ENCODE peak calls at places on chromosome 6, in nine cellular contexts. P is neuronal stem cell; A is CD8-positive, alpha-beta memory T cell; J is IMR-90; Q is endodermal cell; V is GM23248; D is heart left ventricle; W is astrocyte; N is SJSA1. C is an unnamed sample. For H3K27me3 and H3K36me3, the result is how much of the 10 kb centered on the place peaks cover.

GRCh38 chr6:83265384-83265783 is 72.2 kb downstream of the RWDD2A start:
- DNase-seq in P (no peak), A (no peak), W (peak), Q (no peak), D (no peak), V (peak), J (peak), N (peak), C (no peak)

GRCh38 chr6:104606361-104606760 is 253.4 kb downstream of the HACE1 start:
- DNase-seq in P (peak), V (no peak), Q (peak), D (no peak), W (no peak), J (no peak), A (no peak), N (no peak), C (no peak)

GRCh38 chr6:29489286-29489685 is 1.5 kb upstream of the MAS1L start:
- DNase-seq in A (no peak), Q (no peak), W (no peak), N (no peak), J (no peak), P (no peak), V (no peak), D (no peak), C (no peak)

GRCh38 chr6:134676307-134677281 is 273.3 kb downstream of the ALDH8A1 start:
- DNase-seq in J (peak), P (no peak), Q (no peak), W (peak), N (no peak), V (no peak), D (no peak), A (no peak), C (no peak)

GRCh38 chr6:105153676-105154075 is 26.1 kb downstream of the POPDC3 start:
- DNase-seq in J (no peak), P (no peak), V (no peak), D (no peak), N (no peak), Q (no peak), A (no peak), W (no peak), C (no peak)

GRCh38 chr6:33164665-33165373 is 27.4 kb downstream of the COL11A2 start:
- DNase-seq in W (no peak), V (no peak), D (no peak), Q (peak), J (no peak), A (no peak), N (no peak), P (no peak), C (peak)

GRCh38 chr6:167733740-167734661 is 92.7 kb upstream of the AFDN start:
- DNase-seq in V (peak), A (no peak), N (no peak), P (no peak), Q (peak), J (no peak), D (peak), W (no peak), C (peak)

GRCh38 chr6:132496519-132497180 is 16.3 kb downstream of the STX7 start:
- DNase-seq in V (no peak), W (no peak), J (no peak), A (no peak), D (no peak), Q (no peak), N (no peak), P (no peak), C (no peak)

GRCh38 chr6:41537359-41537758 is 8.8 kb upstream of the FOXP4 start:
- DNase-seq in D (no peak), J (no peak), A (no peak), P (no peak), Q (no peak), V (no peak), N (no peak), W (no peak), C (no peak)

GRCh38 chr6:47478233-47479155 is 905 bp downstream of the CD2AP start:
- DNase-seq in V (peak), Q (peak), A (no peak), N (no peak), W (peak), J (peak), P (no peak), D (no peak), C (peak)

GRCh38 chr6:77034161-77034560 is 429.1 kb downstream of the HTR1B start:
- DNase-seq in W (peak), P (peak), Q (peak), V (peak), N (no peak), J (peak), D (no peak), A (no peak), C (no peak)

GRCh38 chr6:143513410-143513809 is 1.9 kb upstream of the FUCA2 start:
- DNase-seq in P (no peak), Q (peak), N (no peak), J (no peak), D (no peak), W (no peak), V (peak), A (peak), C (peak)

GRCh38 chr6:143179096-143179495 is 118.4 kb downstream of the AIG1 start:
- DNase-seq in N (no peak), Q (no peak), W (no peak), J (no peak), A (no peak), V (no peak), D (no peak), P (no peak), C (no peak)

GRCh38 chr6:113953346-113953745 is 17.6 kb downstream of the HDAC2 start:
- DNase-seq in Q (no peak), D (no peak), P (no peak), N (no peak), V (peak), W (peak), J (peak), A (no peak), C (no peak)

GRCh38 chr6:22343864-22344263 is 47.0 kb upstream of the PRL start:
- DNase-seq in W (no peak), N (no peak), Q (no peak), A (no peak), P (no peak), V (no peak), J (no peak), D (no peak), C (peak)

GRCh38 chr6:38588631-38589366 is 50.9 kb downstream of the BTBD9 start:
- DNase-seq in W (peak), A (no peak), P (no peak), N (no peak), D (no peak), V (peak), J (peak), Q (no peak), C (no peak)

GRCh38 chr6:168725821-168726220 is 284.8 kb downstream of the SMOC2 start:
- DNase-seq in N (no peak), W (no peak), P (no peak), V (no peak), A (no peak), D (no peak), Q (no peak), J (no peak), C (no peak)

GRCh38 chr6:52596371-52597028 is 19.6 kb upstream of the TRAM2 start:
- DNase-seq in W (peak), N (no peak), Q (no peak), V (peak), A (no peak), P (no peak), D (no peak), J (peak), C (no peak)

GRCh38 chr6:31004285-31004684 is 6.0 kb upstream of the MUC22 start:
- DNase-seq in P (no peak), Q (no peak), A (no peak), N (no peak), V (no peak), D (no peak), W (no peak), J (no peak), C (no peak)

GRCh38 chr6:77972334-77972733 is 319.5 kb downstream of the MEI4 start:
- DNase-seq in D (no peak), N (no peak), A (no peak), V (no peak), W (no peak), P (no peak), J (no peak), Q (no peak), C (no peak)

GRCh38 chr6:33207569-33208088 is 671 bp upstream of the RING1 start:
- DNase-seq in Q (peak), W (no peak), A (no peak), D (no peak), P (no peak), J (peak), V (peak), N (peak), C (peak)

GRCh38 chr6:107114872-107115694 is at the start of gene BEND3:
- DNase-seq in N (no peak), W (no peak), J (no peak), A (peak), D (peak), Q (peak), V (peak), P (peak), C (peak)

GRCh38 chr6:142548571-142548970 is 246.8 kb downstream of the ADGRG6 start:
- DNase-seq in V (no peak), W (no peak), A (no peak), P (no peak), N (no peak), J (no peak), Q (no peak), D (no peak), C (no peak)

GRCh38 chr6:144548525-144548924 is 263.4 kb downstream of the UTRN start:
- DNase-seq in V (no peak), A (no peak), Q (no peak), W (no peak), D (no peak), N (no peak), J (no peak), P (no peak), C (no peak)

GRCh38 chr6:125789167-125789566 is 1.6 kb upstream of the NCOA7 start:
- DNase-seq in W (no peak), N (no peak), D (no peak), J (no peak), Q (no peak), V (peak), A (no peak), P (no peak), C (no peak)

GRCh38 chr6:39452306-39452705 is 129.8 kb upstream of the KCNK16 start:
- DNase-seq in D (no peak), Q (no peak), W (peak), J (peak), A (no peak), V (peak), P (no peak), N (no peak), C (no peak)

GRCh38 chr6:131519670-131520436 is 53.2 kb upstream of the ARG1 start:
- DNase-seq in N (no peak), Q (peak), P (no peak), W (peak), J (peak), A (no peak), V (peak), D (no peak), C (no peak)

GRCh38 chr6:149922642-149923326 is at the start of gene RAET1G:
- DNase-seq in Q (peak), J (peak), V (peak), N (peak), A (peak), W (peak), P (peak), D (peak), C (peak)
- H3K27me3 ChIP-seq in Q (half or more), J (under half), V (under half), N (under half), A (under half), W (under half), P (half or more), D (under half), C (half or more)

GRCh38 chr6:7245668-7246393 is 67.2 kb downstream of the SSR1 start:
- DNase-seq in W (no peak), N (no peak), A (no peak), V (no peak), P (no peak), D (no peak), J (no peak), Q (peak), C (no peak)
- H3K36me3 ChIP-seq in W (under half), N (half or more), A (under half), V (under half), P (under half), D (under half), J (under half), Q (half or more), C (under half)

GRCh38 chr6:89987140-89987539 is 92.9 kb downstream of the GJA10 start:
- DNase-seq in V (peak), P (no peak), J (peak), Q (no peak), D (no peak), A (no peak), W (no peak), N (no peak), C (no peak)

GRCh38 chr6:89984926-89985743 is 90.9 kb downstream of the GJA10 start:
- DNase-seq in Q (no peak), V (peak), W (peak), P (no peak), D (peak), J (peak), N (peak), A (no peak), C (peak)

GRCh38 chr6:89986650-89987074 is 92.4 kb downstream of the GJA10 start:
- DNase-seq in W (peak), Q (no peak), P (no peak), V (peak), N (no peak), J (peak), A (no peak), D (no peak), C (no peak)

GRCh38 chr6:89987830-89988229 is 93.6 kb downstream of the GJA10 start:
- DNase-seq in V (no peak), N (no peak), D (no peak), P (no peak), Q (no peak), W (no peak), J (no peak), A (no peak), C (no peak)

DNA sequence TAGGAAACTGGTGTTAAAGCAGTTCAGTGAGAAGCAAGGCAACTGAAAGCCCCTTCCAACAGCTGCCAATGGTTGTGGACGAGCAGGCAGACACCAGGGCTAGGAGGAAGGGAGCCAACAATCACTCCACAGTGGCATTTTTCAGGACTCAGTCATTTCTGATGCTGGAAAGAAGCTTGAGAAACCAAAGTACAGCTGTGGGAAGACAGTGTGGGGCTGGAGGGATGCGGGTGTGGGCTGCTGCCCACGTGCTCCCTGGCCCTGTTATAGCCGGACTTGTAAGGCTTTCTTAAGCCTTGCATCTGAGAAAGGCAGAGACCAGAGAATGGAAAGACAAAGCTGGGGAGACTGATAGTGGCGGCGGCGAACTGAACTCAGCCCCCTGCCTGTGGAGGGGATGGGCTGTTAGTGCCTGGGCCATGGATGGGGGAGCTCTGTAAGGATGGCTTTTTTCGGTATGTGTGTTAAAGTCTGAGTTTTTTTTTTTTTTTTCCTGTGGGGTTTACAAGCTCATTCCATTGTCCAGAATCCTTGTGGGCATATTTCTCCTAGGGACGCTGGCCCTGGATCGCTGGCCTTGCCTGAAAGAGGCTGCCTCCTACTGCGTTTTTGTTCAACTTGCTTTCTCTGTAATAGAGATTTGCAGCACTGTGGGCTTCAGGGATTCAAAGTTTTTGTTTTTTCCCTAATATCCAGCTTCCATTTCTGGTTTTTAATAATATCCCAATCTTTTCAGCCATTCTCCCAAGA is 91.7 kb downstream of the GJA10 start:
- DNase-seq in D (peak), J (peak), V (peak), W (peak), A (no peak), N (peak), Q (no peak), P (peak), C (peak)
- H3K4me3 ChIP-seq in D (no peak), J (no peak), V (peak), W (peak), A (no peak), N (no peak), Q (no peak), P (no peak), C (no peak)

GRCh38 chr6:169832247-169832948 is 81.0 kb downstream of the ERMARD start:
- DNase-seq in D (no peak), N (no peak), Q (peak), V (no peak), J (peak), W (no peak), A (no peak), P (no peak), C (no peak)

GRCh38 chr6:169829786-169830185 is 78.4 kb downstream of the ERMARD start:
- DNase-seq in P (no peak), N (peak), Q (peak), A (no peak), V (no peak), W (no peak), J (no peak), D (no peak), C (no peak)

GRCh38 chr6:169833258-169833794 is 81.9 kb downstream of the ERMARD start:
- DNase-seq in V (peak), D (no peak), A (no peak), Q (peak), J (no peak), W (no peak), N (no peak), P (no peak), C (peak)

GRCh38 chr6:169831450-169832246 is 80.2 kb downstream of the ERMARD start:
- DNase-seq in Q (peak), J (peak), W (peak), N (peak), A (peak), V (peak), D (peak), P (peak), C (peak)

DNA sequence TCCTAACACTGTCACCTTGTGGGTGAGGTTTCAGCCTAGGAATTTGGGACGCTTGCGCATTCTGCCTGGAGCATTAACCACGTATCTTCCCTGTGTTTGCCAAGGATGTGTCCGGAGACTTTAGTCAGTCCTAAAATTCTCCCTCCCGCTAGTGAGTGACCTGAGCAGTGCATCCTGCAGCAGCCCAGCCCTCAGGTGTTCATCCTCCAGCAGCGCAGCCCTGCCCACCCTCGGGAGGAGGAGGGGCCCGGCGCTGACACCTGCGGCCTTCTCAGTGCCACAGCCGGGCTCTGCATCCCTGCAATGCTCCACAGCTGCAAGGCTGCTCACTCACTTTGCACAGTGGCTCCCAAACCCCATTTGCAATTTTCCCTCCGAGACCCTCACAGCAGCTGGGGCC is 79.5 kb downstream of the ERMARD start:
- DNase-seq in D (no peak), V (no peak), W (no peak), N (no peak), A (no peak), P (no peak), Q (peak), J (no peak), C (peak)
- H3K27me3 ChIP-seq in D (under half), V (under half), W (under half), N (under half), A (under half), P (under half), Q (under half), J (under half), C (under half)

GRCh38 chr6:18204691-18205090 is 49.5 kb downstream of the KDM1B start:
- DNase-seq in P (no peak), W (peak), N (no peak), A (no peak), Q (peak), V (no peak), J (no peak), D (no peak), C (no peak)
- H3K36me3 ChIP-seq in P (under half), W (under half), N (under half), A (under half), Q (under half), V (under half), J (under half), D (under half), C (under half)

GRCh38 chr6:44301782-44302564 is 11.2 kb downstream of the AARS2 start:
- DNase-seq in N (no peak), W (no peak), V (no peak), J (no peak), Q (peak), P (no peak), D (no peak), A (no peak), C (no peak)
- H3K4me3 ChIP-seq in N (no peak), W (no peak), V (no peak), J (no peak), Q (no peak), P (no peak), D (no peak), A (no peak), C (no peak)

GRCh38 chr6:136734977-136735376 is 57.3 kb downstream of the MAP3K5 start:
- DNase-seq in P (no peak), V (no peak), D (no peak), Q (no peak), J (no peak), A (no peak), N (no peak), W (no peak), C (no peak)
- H3K27me3 ChIP-seq in P (under half), V (under half), D (under half), Q (under half), J (under half), A (under half), N (under half), W (under half), C (under half)

GRCh38 chr6:6583836-6584235 is 4.7 kb upstream of the LY86 start:
- DNase-seq in N (no peak), J (no peak), Q (no peak), D (no peak), V (no peak), W (no peak), A (no peak), P (no peak), C (no peak)
- H3K36me3 ChIP-seq in N (under half), J (under half), Q (under half), D (under half), V (under half), W (under half), A (under half), P (under half), C (under half)

DNA sequence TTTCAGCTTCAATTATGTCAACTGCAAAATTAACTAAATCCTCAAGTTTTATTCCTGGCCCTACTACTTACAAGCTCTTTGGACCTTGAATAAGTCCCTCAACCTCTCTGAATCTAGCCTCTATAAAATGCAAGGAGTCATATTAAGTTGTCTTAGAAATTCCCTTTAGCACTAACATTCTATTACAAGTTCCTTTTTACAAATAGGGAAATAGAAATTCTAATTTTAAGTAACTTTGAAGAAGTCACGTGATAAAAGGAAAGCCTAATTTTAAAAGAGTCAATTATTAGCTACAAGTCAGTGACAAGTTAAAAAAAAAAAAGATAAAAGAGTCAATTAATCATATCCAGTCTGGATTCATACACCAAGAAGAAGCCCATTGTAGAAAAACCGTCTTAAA is 24.6 kb upstream of the GTF3C6 start:
- DNase-seq in A (no peak), J (no peak), P (no peak), D (no peak), Q (no peak), W (no peak), N (no peak), V (no peak), C (no peak)
- H3K4me3 ChIP-seq in A (no peak), J (no peak), P (no peak), D (no peak), Q (no peak), W (no peak), N (no peak), V (no peak), C (no peak)

GRCh38 chr6:780669-781068 is 87.7 kb upstream of the EXOC2 start:
- DNase-seq in W (no peak), A (no peak), J (no peak), N (no peak), D (no peak), V (no peak), P (no peak), Q (no peak), C (no peak)
- H3K27me3 ChIP-seq in W (under half), A (under half), J (under half), N (under half), D (under half), V (under half), P (under half), Q (under half), C (under half)

C was measured in H7.